ENCODE peak calls at places on chromosome 3, in four cellular contexts. L is H1, W is SK-N-SH, C is HepG2. Y is an unnamed sample. For H3K4me1, the result is how much of the 10 kb centered on the place peaks cover.

GRCh38 chr3:49121244-49121671 is 635 bp upstream of the USP19 start:
- DNase-seq in L (no peak), W (no peak), C (no peak), Y (no peak)

GRCh38 chr3:19436746-19437145 is 288.4 kb downstream of the KCNH8 start:
- DNase-seq in C (no peak), L (no peak), W (no peak), Y (no peak)

GRCh38 chr3:58082047-58082446 is 73.8 kb downstream of the FLNB start:
- DNase-seq in W (no peak), C (no peak), L (no peak), Y (no peak)

GRCh38 chr3:101725192-101725889 is 927 bp downstream of the CEP97 start:
- DNase-seq in W (peak), C (no peak), L (no peak), Y (no peak)

GRCh38 chr3:108159865-108160264 is 62.4 kb downstream of the IFT57 start:
- DNase-seq in W (no peak), L (no peak), C (no peak), Y (no peak)

GRCh38 chr3:58161435-58162398 is 49.1 kb downstream of the DNASE1L3 start:
- DNase-seq in L (no peak), C (no peak), W (no peak), Y (no peak)

GRCh38 chr3:137263982-137264777 is 306.4 kb downstream of the IL20RB start:
- DNase-seq in L (no peak), W (peak), C (no peak), Y (no peak)

GRCh38 chr3:195813916-195814486 is 2.3 kb upstream of the MUC4 start:
- DNase-seq in C (no peak), W (no peak), L (no peak), Y (no peak)

GRCh38 chr3:171195686-171196085 is 169.2 kb upstream of the SLC2A2 start:
- DNase-seq in C (no peak), L (no peak), W (no peak), Y (no peak)

GRCh38 chr3:187669675-187670504 is at the start of gene SST:
- DNase-seq in L (no peak), C (peak), W (no peak), Y (no peak)

GRCh38 chr3:122392868-122393844 is 9.2 kb downstream of the FAM162A start:
- DNase-seq in W (peak), C (peak), L (no peak), Y (no peak)

GRCh38 chr3:87298111-87298718 is 21.8 kb upstream of the POU1F1 start:
- DNase-seq in W (peak), C (peak), L (no peak), Y (no peak)

GRCh38 chr3:15339786-15340215 is 7.4 kb upstream of the SH3BP5 start:
- DNase-seq in W (no peak), L (no peak), C (no peak), Y (no peak)

GRCh38 chr3:63141-63845 is 133.3 kb upstream of the CHL1 start:
- DNase-seq in L (no peak), C (peak), W (no peak), Y (no peak)

GRCh38 chr3:147838650-147839049 is 429.5 kb downstream of the ZIC1 start:
- DNase-seq in L (no peak), W (no peak), C (no peak), Y (no peak)

GRCh38 chr3:63429905-63430304 is 151.8 kb downstream of the SYNPR start:
- DNase-seq in C (no peak), L (no peak), W (no peak), Y (no peak)

GRCh38 chr3:177451940-177452484 is 254.7 kb upstream of the TBL1XR1 start:
- DNase-seq in W (peak), C (peak), L (no peak), Y (no peak)

GRCh38 chr3:10744098-10744465 is 71.9 kb upstream of the SLC6A11 start:
- DNase-seq in W (peak), C (peak), L (no peak), Y (no peak)

GRCh38 chr3:72432271-72432670 is 416.0 kb downstream of the SHQ1 start:
- DNase-seq in L (no peak), W (no peak), C (no peak), Y (no peak)

GRCh38 chr3:14366233-14366632 is 36.2 kb upstream of the SLC6A6 start:
- DNase-seq in W (no peak), C (no peak), L (no peak), Y (no peak)

GRCh38 chr3:154571827-154572226 is 141.8 kb upstream of the GPR149 start:
- DNase-seq in C (no peak), L (no peak), W (no peak), Y (no peak)

GRCh38 chr3:112127522-112128494 is 5.2 kb downstream of the GCSAM start:
- DNase-seq in L (no peak), C (no peak), W (no peak), Y (peak)

GRCh38 chr3:112129925-112130637 is 3.0 kb downstream of the GCSAM start:
- DNase-seq in C (no peak), W (no peak), L (no peak), Y (no peak)

GRCh38 chr3:112131111-112131510 is 1.9 kb downstream of the GCSAM start:
- DNase-seq in C (no peak), L (no peak), W (no peak), Y (no peak)

GRCh38 chr3:112130638-112130993 is 2.4 kb downstream of the GCSAM start:
- DNase-seq in C (no peak), L (no peak), W (no peak), Y (no peak)

DNA sequence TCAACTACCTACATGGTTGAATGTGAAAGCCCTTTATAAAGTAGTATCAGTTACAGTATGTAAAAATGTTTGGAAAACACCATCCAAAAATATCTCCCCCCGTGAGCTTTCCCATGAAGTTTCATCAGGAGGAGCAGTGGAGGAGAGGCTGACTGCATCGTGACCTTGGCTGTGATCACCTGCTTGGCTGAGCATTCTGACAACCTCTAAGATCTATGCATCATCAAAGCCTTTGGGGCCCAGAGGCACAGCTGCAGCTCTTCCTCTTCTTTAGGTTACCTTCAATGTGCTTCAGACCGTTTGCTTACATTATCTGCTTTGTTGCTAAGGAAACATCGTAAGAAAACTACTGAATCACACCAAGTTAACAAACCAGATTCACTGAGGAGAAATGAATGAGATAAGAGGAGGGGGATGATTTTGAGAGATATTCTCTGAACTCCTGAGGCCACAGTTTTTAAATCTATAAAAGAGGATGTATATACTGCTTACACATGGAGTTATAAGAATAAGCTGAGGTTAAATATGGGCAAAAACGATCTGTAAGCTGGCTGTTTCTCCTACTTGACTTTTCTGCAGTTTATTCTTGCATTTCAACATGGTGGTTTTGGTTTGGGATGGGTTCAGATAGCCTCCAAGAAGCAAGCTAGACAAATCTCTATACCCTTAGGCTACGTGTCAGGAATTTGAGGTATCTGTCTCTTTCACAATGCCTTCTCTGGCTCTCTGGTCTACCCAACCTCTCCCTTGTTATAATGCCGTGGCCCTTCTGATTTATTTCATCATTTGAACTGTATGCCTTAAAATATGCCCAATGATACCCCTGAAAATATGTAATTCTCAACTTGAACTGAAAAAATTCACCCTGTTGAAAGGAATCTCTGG is 4.0 kb downstream of the GCSAM start:
- DNase-seq in W (no peak), L (no peak), C (no peak), Y (no peak)
- H3K4me1 ChIP-seq in W (under half), L (under half), C (under half), Y (under half)

DNA sequence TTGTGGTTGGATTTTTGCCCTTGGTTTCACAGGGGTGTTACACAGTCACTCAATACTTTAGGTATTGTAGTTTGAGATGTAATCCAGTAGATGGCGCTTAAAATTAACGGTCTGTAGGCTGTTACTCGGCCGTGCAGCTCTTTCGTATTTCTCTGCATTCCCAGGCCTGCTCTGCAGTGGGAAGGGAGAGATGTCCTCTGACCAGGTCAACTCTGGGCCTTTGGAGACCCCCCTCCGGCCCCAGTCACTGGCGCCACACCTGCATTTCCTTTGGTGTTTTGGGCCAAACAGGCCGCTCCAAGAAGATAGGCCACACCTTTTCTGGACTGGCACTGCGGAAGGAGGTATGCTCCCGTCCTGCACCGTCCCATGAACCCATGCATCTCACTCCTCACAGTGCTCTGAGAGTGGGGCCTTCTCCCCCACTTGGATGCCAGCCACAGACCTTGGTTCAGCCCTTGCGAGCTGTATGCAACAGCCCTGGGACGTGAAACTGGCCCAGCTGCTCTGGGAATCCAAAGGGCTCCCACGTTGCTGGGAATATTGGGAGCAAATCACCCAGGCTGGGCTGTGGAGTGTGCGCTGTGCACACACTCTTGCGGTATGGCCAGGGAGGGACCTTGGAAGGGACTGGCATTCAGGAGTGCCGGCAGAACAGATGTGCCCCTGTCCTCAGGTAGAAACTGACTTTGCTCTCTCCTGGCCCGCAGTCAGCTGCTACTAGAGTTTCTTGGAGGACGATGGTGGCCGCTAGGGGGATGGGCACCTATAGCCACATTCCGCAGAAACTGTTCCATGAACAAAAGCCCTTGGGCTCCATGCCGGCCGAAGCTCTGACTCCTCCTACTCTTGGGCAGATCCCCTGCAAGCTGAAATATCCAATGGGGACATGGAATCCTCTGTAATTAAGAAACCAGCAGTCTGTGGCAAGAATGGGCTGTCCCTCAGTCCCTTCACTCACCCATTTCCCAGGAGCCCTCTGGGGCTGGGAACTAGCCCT is 410.5 kb upstream of the CADM2 start:
- DNase-seq in W (peak), C (peak), L (peak), Y (no peak)
- TF ChIP-seq TCF12 in W (no peak), C (no peak), L (no peak), Y (no peak)

DNA sequence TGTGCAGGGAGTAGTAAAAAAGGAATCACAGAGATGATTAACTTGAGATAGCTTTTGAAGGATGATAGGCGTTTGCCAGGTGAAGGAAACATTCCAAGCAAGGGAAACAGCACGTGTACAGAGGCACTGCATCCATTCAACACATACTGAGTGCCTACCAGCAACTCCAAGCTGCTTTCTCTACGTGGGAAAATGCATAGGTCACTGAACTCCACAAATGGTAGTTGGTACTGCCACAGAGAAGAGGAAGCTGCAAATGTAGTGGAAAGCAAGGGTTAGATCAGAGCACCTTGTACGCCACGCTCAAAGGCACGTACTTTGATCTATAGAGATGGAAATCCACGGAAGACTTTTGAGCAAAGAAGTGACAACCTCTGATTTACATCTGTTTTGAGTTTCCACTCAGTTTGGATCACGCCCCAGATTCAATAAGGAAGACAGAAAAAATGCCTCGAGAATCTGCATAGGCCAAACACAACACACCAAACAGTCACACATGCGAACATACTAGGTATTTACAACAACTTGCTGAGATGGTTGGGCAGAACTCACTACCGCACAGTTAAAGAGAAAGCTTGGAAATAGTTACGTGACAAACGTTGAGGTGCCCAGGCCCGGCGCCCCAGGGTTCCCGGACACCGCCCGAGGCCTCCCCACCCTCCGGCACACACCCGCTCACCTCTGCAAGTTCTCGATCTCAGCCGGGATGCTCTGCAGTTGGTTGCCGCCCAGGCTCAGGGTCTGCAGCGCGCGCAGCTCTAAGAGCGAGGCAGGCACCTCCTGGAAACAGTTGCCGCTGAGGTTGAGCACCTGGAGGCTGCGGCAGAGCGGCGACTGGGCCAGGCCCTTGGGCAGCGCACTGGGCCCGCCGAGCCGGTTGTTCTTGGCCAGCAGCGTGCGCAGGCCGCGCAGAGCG is 831 bp downstream of the LRRC58 start:
- DNase-seq in C (peak), W (peak), L (peak), Y (no peak)
- H3K4me1 ChIP-seq in C (under half), W (under half), L (under half), Y (under half)

GRCh38 chr3:113264249-113264648 is 52.9 kb downstream of the BOC start:
- DNase-seq in L (peak), W (no peak), C (no peak), Y (no peak)

GRCh38 chr3:113261996-113262665 is 50.8 kb downstream of the BOC start:
- DNase-seq in W (no peak), C (peak), L (no peak), Y (no peak)

GRCh38 chr3:113258311-113258710 is 47.0 kb downstream of the BOC start:
- DNase-seq in C (no peak), W (no peak), L (no peak), Y (no peak)

GRCh38 chr3:113263020-113263419 is 51.7 kb downstream of the BOC start:
- DNase-seq in W (no peak), L (no peak), C (no peak), Y (no peak)

GRCh38 chr3:113260980-113261920 is 49.9 kb downstream of the BOC start:
- DNase-seq in W (no peak), L (no peak), C (no peak), Y (no peak)
- TF ChIP-seq TCF12 in W (no peak), L (no peak), C (no peak), Y (no peak)

DNA sequence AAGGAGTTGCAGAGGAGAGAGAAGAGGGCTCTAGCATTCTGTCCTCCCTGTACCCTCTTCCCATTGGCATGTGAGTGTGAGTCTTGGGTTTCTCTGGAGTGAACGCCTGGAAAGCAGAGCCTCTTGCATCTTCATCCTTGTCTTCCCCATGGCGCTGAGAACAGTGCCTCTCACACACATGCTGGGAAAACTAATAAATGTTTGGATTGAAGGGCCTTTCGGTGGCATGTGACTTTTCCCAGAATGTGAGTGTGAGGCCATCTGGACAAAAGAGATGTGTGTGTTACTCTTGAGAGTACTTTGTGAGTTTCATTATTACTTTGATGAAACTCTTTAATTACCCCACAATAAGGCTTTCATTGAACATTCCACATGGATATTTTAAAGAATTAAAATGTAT is 122.3 kb downstream of the MITF start:
- DNase-seq in L (no peak), W (no peak), C (no peak), Y (no peak)
- H3K4me1 ChIP-seq in L (under half), W (under half), C (under half), Y (under half)

GRCh38 chr3:127794972-127795371 is 27.3 kb downstream of the MGLL start:
- DNase-seq in C (no peak), L (no peak), W (no peak), Y (no peak)

GRCh38 chr3:127796045-127796720 is 26.1 kb downstream of the MGLL start:
- DNase-seq in L (no peak), C (no peak), W (peak), Y (no peak)

GRCh38 chr3:127794402-127794801 is 27.9 kb downstream of the MGLL start:
- DNase-seq in W (no peak), C (no peak), L (no peak), Y (no peak)

GRCh38 chr3:127798716-127799115 is 23.6 kb downstream of the MGLL start:
- DNase-seq in C (no peak), L (no peak), W (no peak), Y (no peak)

GRCh38 chr3:127796751-127797150 is 25.6 kb downstream of the MGLL start:
- DNase-seq in L (no peak), W (peak), C (no peak), Y (no peak)
- TF ChIP-seq TCF12 in L (no peak), W (peak), C (no peak), Y (no peak)

DNA sequence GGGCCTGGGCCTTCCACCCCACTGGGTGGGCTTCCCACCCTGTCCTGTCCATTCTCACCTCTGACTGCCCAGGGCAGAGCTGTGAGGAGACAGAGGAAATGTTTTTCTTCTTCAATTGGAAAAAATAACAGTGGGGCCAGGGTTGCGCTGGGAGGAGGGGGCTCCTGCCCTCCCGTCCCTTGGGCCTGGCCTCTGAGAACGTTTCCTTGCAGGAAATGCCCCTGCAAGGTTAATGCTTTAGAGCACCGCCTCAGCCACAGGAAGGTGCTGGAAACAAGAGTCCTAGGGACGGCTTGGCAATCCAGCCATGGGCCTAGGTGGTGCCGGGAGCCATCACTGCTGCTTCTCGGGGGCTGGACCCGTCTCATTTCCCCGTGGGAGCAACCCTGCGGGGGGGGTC is 3.8 kb upstream of the PLXND1 start:
- DNase-seq in W (no peak), C (no peak), L (no peak), Y (no peak)
- H3K4me1 ChIP-seq in W (under half), C (half or more), L (under half), Y (under half)

DNA sequence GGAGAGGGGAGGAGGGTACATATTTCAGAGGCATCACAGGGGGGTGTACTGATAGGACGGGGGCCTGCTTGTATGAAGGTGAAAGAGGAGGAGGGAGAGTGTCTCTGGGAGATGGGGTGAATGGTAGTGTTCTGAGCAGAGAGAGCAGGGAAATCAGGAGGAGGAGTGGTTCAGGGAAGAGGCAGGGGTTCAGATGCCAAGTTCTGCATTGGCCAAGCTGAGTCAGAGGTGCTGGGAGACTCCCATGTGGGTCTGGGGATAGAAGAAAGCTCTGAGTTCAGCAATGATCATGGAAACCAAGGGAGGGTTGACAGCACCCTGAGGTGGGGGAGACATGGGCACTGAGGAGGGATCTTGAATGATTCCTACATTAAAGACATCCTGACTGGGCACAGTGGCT is 3.0 kb downstream of the CYP8B1 start:
- DNase-seq in W (peak), L (no peak), C (no peak), Y (no peak)
- TF ChIP-seq TCF12 in W (no peak), L (no peak), C (no peak), Y (no peak)

GRCh38 chr3:134312072-134312872 is 61.6 kb upstream of the RYK start:
- DNase-seq in W (peak), L (no peak), C (no peak), Y (no peak)

GRCh38 chr3:134315286-134316106 is 58.8 kb downstream of the AMOTL2 start:
- DNase-seq in C (no peak), W (no peak), L (no peak), Y (no peak)

GRCh38 chr3:134314588-134315285 is 59.5 kb downstream of the AMOTL2 start:
- DNase-seq in W (no peak), L (no peak), C (no peak), Y (no peak)

GRCh38 chr3:134312873-134313838 is 61.1 kb downstream of the AMOTL2 start:
- DNase-seq in C (peak), L (no peak), W (no peak), Y (no peak)

GRCh38 chr3:134313839-134314587 is 60.2 kb downstream of the AMOTL2 start:
- DNase-seq in C (peak), W (no peak), L (no peak), Y (no peak)
- H3K4me1 ChIP-seq in C (half or more), W (under half), L (under half), Y (under half)